ENCODE peak calls at places on chromosomes 4 and X, in four cellular contexts. Y is mammary epithelial cell, G is aorta, E is endothelial cell of umbilical vein. U is an unnamed sample. For H3K36me3, the result is how much of the 10 kb centered on the place peaks cover.

GRCh38 chr4:6953751-6954380 is 44.2 kb downstream of the TBC1D14 start:
- DNase-seq in E (no peak), G (peak), Y (peak), U (peak)

GRCh38 chrX:67917412-67918010 is 373.7 kb downstream of the AR start:
- DNase-seq in E (no peak), Y (no peak), G (no peak), U (no peak)

GRCh38 chr4:22369901-22370562 is 145.8 kb downstream of the ADGRA3 start:
- DNase-seq in Y (no peak), G (no peak), E (no peak), U (no peak)

GRCh38 chrX:43618376-43619205 is 37.5 kb upstream of the MAOA start:
- DNase-seq in G (no peak), Y (no peak), E (no peak), U (no peak)

GRCh38 chr4:20474119-20474518 is 222.4 kb downstream of the SLIT2 start:
- DNase-seq in G (no peak), Y (peak), E (peak), U (peak)

GRCh38 chrX:65587616-65588526 is 53.3 kb upstream of the LAS1L start:
- DNase-seq in E (peak), Y (peak), G (peak), U (peak)

GRCh38 chr4:52987401-52988056 is 125.4 kb downstream of the RASL11B start:
- DNase-seq in G (no peak), E (peak), Y (no peak), U (peak)

GRCh38 chrX:130114141-130114561 is 3.9 kb upstream of the ELF4 start:
- DNase-seq in G (no peak), Y (peak), E (no peak), U (no peak)

GRCh38 chr4:1715002-1715761 is 3.1 kb upstream of the SLBP start:
- DNase-seq in E (no peak), G (no peak), Y (no peak), U (no peak)
- H3K4me3 ChIP-seq in E (no peak), G (no peak), Y (no peak), U (no peak)

GRCh38 chr4:16018841-16019240 is 55.9 kb upstream of the FGFBP2 start:
- DNase-seq in G (no peak), E (no peak), Y (no peak), U (no peak)
- H3K36me3 ChIP-seq in G (under half), E (under half), Y (under half), U (under half)

DNA sequence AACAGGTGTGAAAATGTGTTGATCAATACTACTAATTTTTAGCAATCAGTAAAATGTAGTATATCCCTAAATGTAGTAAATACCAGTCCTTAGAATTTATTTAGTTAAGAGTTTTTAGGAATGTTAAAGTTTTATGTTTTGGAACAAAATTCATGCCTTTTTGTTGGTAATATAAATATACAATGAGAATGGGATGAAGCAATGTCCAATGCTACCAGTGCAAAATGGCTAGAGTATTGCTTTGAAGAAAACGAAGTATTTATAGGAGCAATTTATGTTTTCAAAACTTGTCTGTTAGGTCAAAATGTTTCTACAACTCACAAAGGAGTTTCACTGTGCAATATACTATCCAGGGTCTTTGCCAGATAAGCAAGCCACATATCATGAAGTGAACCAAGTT is 851.5 kb downstream of the PCDH18 start:
- DNase-seq in E (no peak), Y (no peak), G (no peak), U (no peak)
- H3K27ac ChIP-seq in E (no peak), Y (no peak), G (no peak), U (no peak)

GRCh38 chr4:89353514-89353913 is 45.9 kb upstream of the GPRIN3 start:
- DNase-seq in Y (no peak), E (no peak), G (no peak), U (no peak)

GRCh38 chr4:89357787-89358186 is 50.2 kb upstream of the GPRIN3 start:
- DNase-seq in Y (no peak), E (no peak), G (no peak), U (no peak)

GRCh38 chr4:89357346-89357745 is 49.7 kb upstream of the GPRIN3 start:
- DNase-seq in E (no peak), Y (no peak), G (no peak), U (no peak)

GRCh38 chr4:89358935-89359364 is 51.4 kb upstream of the GPRIN3 start:
- DNase-seq in E (no peak), G (no peak), Y (no peak), U (no peak)

DNA sequence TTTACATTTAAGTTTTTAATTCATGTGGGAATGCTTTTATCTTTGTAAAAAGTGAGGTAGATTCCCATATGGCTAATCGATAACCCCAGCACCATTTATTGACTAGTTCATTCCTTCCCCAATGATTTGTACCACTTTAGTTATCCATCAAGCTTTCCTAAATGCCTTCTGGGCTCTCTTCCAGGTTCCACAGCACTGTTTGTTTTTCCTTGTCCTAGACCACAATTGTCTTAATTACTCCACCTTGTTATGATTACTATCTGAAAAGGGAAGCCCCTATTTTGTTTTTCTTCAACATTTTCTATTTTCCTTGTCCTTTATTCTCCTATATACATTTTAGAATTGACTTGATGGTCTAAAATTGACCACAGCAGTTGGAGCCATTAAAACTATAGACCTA is 48.5 kb upstream of the GPRIN3 start:
- DNase-seq in E (peak), Y (no peak), G (no peak), U (no peak)
- H3K4me3 ChIP-seq in E (no peak), Y (no peak), G (no peak), U (no peak)

GRCh38 chr4:184641022-184641421 is 8.2 kb downstream of the CASP3 start:
- DNase-seq in E (no peak), G (no peak), Y (no peak), U (no peak)

GRCh38 chr4:184635381-184635780 is 13.9 kb downstream of the CASP3 start:
- DNase-seq in G (no peak), Y (no peak), E (no peak), U (no peak)

GRCh38 chr4:184636144-184636543 is 13.1 kb downstream of the CASP3 start:
- DNase-seq in Y (no peak), E (no peak), G (no peak), U (no peak)

GRCh38 chr4:184632842-184633241 is 16.4 kb downstream of the CASP3 start:
- DNase-seq in Y (no peak), G (no peak), E (no peak), U (no peak)

GRCh38 chr4:184636897-184637296 is 12.3 kb downstream of the CASP3 start:
- DNase-seq in E (no peak), Y (no peak), G (no peak), U (no peak)
- H3K36me3 ChIP-seq in E (under half), Y (under half), G (under half), U (under half)